ENCODE peak calls at places on chromosomes 16 and 17, in four cellular contexts. F is cardiac fibroblast, M is HFF-Myc, O is AG09309. X is an unnamed sample.

GRCh38 chr17:49362723-49363117 is 670 bp upstream of the ZNF652 start:
- DNase-seq in F (no peak), M (no peak), O (no peak), X (no peak)

GRCh38 chr16:69309316-69309715 is 1.8 kb upstream of the VPS4A start:
- DNase-seq in F (no peak), M (no peak), O (no peak), X (no peak)

GRCh38 chr17:31488982-31489294 is 97.5 kb downstream of the RAB11FIP4 start:
- DNase-seq in F (no peak), M (no peak), O (no peak), X (no peak)

GRCh38 chr16:57115504-57116182 is 23.3 kb downstream of the CPNE2 start:
- DNase-seq in F (peak), M (no peak), O (no peak), X (no peak)

GRCh38 chr16:74521691-74522090 is 85.2 kb downstream of the GLG1 start:
- DNase-seq in F (peak), M (peak), O (no peak), X (no peak)

GRCh38 chr17:37301288-37301687 is 74.5 kb upstream of the C17orf78 start:
- DNase-seq in F (peak), M (no peak), O (no peak), X (no peak)

GRCh38 chr16:66988197-66988788 is at the start of gene CES4A:
- DNase-seq in F (peak), M (no peak), O (no peak), X (peak)

GRCh38 chr17:37742762-37743611 is 1.9 kb downstream of the HNF1B start:
- DNase-seq in F (no peak), M (no peak), O (no peak), X (no peak)

GRCh38 chr17:30556374-30557332 is 79.4 kb downstream of the GOSR1 start:
- DNase-seq in F (no peak), M (no peak), O (no peak), X (no peak)

GRCh38 chr17:45857977-45858708 is 13.5 kb downstream of the SPPL2C start:
- DNase-seq in F (peak), M (no peak), O (no peak), X (no peak)

GRCh38 chr16:85528528-85529387 is 84.4 kb upstream of the GSE1 start:
- DNase-seq in F (no peak), M (no peak), O (no peak), X (peak)

GRCh38 chr17:34151081-34151480 is 104.0 kb upstream of the CCL2 start:
- DNase-seq in F (no peak), M (no peak), O (no peak), X (no peak)

GRCh38 chr17:1865252-1866037 is 35.6 kb downstream of the RPA1 start:
- DNase-seq in F (peak), M (peak), O (no peak), X (peak)

GRCh38 chr16:84155226-84155625 is 10.1 kb downstream of the DNAAF1 start:
- DNase-seq in F (no peak), M (no peak), O (no peak), X (no peak)

GRCh38 chr17:62737513-62737912 is 70.6 kb downstream of the MARCHF10 start:
- DNase-seq in F (no peak), M (no peak), O (no peak), X (peak)

GRCh38 chr17:59427425-59427921 is 96.0 kb downstream of the YPEL2 start:
- DNase-seq in F (peak), M (no peak), O (no peak), X (peak)

GRCh38 chr17:81395600-81396277 is 482 bp downstream of the BAHCC1 start:
- DNase-seq in F (no peak), M (no peak), O (no peak), X (no peak)

GRCh38 chr17:28033972-28034714 is 8.3 kb upstream of the NLK start:
- DNase-seq in F (peak), M (peak), O (peak), X (no peak)

GRCh38 chr17:19346351-19347255 is 15.9 kb downstream of the B9D1 start:
- DNase-seq in F (peak), M (peak), O (peak), X (no peak)

GRCh38 chr17:6346986-6347385 is 87.9 kb downstream of the AIPL1 start:
- DNase-seq in F (no peak), M (no peak), O (no peak), X (no peak)

GRCh38 chr17:73706858-73707257 is 62.6 kb upstream of the SDK2 start:
- DNase-seq in F (no peak), M (no peak), O (no peak), X (no peak)

GRCh38 chr16:59586331-59586730 is 852.2 kb upstream of the GOT2 start:
- DNase-seq in F (no peak), M (no peak), O (no peak), X (no peak)

GRCh38 chr17:40536731-40537171 is 28.5 kb downstream of the CCR7 start:
- DNase-seq in F (peak), M (no peak), O (no peak), X (no peak)

GRCh38 chr17:36525888-36526287 is 8.8 kb downstream of the MYO19 start:
- DNase-seq in F (no peak), M (no peak), O (no peak), X (no peak)

GRCh38 chr17:16991349-16992009 is 19.6 kb upstream of the TNFRSF13B start:
- DNase-seq in F (peak), M (no peak), O (no peak), X (peak)

GRCh38 chr16:11848842-11849241 is 2.5 kb downstream of the RSL1D1 start:
- DNase-seq in F (peak), M (no peak), O (no peak), X (no peak)

GRCh38 chr16:740459-740763 is 386 bp downstream of the CIAO3 start:
- DNase-seq in F (no peak), M (no peak), O (no peak), X (no peak)

GRCh38 chr17:44063704-44064639 is 2.5 kb downstream of the LSM12 start:
- DNase-seq in F (no peak), M (no peak), O (no peak), X (no peak)

GRCh38 chr17:83073389-83074063 is 5.9 kb upstream of the METRNL start:
- DNase-seq in F (no peak), M (no peak), O (no peak), X (no peak)

GRCh38 chr17:1029912-1030656 is 33.2 kb downstream of the TIMM22 start:
- DNase-seq in F (no peak), M (no peak), O (no peak), X (no peak)

DNA sequence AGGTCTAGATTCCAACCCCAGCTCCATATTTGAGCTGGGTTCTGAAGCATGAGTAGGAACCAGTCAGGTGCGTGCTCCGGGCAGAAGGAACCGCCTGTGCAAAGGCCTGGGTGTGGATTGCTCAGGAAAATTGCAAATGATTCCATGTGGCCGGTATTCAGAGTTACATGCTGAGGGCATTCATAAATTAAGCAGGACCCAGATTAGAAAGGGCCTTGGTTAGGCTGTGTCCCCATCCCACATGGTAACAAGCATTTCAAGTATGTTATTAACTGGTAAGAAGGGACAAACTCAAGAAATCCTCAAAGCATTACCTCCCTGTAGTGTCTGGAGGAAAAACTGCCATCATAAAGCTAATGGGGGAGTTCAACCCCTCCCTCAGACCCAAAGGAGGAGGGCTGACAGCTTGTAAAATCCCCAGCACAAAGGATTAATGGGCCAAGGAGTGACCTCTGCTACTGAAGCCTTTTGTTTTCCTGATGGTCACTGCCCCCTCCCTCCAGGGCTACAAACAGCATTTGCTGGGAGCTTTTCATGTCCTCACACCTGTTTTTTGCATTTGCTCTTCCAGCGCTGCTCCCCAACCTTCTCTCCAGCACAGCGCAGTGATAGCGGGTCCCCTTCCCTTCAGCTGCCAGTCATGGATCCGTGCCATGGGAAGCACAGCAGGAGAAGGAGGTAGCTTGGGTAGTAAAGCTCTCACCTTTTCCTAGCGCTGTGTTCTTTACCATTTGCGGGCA is 218.0 kb downstream of the C16orf95 start:
- DNase-seq in F (no peak), M (no peak), O (no peak), X (no peak)
- H3K4me3 ChIP-seq in F (no peak), M (no peak), O (no peak), X (no peak)

GRCh38 chr16:13863075-13863765 is 56.7 kb upstream of the ERCC4 start:
- DNase-seq in F (no peak), M (no peak), O (no peak), X (peak)

GRCh38 chr16:13864689-13865088 is 55.3 kb upstream of the ERCC4 start:
- DNase-seq in F (no peak), M (no peak), O (no peak), X (peak)

GRCh38 chr16:13866073-13866472 is 53.9 kb upstream of the ERCC4 start:
- DNase-seq in F (peak), M (peak), O (peak), X (peak)
- TF ChIP-seq CTCF in F (peak), M (peak), O (peak), X (peak)

DNA sequence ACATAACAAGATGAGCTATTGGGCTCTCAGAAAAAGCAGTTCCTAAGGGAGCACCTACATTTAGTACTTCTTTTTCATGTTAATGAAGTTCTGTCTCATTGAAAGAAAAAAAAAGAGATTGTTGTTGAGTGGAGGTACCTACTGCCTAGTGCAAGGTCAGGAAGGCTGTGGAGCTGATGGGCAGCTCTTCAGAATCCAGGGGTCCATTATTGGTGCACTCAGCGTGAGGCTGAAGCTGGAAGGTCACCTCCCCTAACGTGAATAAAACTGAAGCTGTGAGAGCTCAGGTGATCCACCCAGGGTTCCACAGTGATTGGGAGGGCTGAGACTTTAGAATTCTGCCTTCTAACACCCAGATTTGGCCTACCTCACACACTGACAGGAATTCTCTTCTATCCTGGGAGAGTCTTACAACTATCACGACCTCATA is 153.9 kb upstream of the TBX2 start:
- DNase-seq in F (no peak), M (no peak), O (no peak), X (no peak)
- H3K4me3 ChIP-seq in F (no peak), M (no peak), O (no peak), X (no peak)

DNA sequence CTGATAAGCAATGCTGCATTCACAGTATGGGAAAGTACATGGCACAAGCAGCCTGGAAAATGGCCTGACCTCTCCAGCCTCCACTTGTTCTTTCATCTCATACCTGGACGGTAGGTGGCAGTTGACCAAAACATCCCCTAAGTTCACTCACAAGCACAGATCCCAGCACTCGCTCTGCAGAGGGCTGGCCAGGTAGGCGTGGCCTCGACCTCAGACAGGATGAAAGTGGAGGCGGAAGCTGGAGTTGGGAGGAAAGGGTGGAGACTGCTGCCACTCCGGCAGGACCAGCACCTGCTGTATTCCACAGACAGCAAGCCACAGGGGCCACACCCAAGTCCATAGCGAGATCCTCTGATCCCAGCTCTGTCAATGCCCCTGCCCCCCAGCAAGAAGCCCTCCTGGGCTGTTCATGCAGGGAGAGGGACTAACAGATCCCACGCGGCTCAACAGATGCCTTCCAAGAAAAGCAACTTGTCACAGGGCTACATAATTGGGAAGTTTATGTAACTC is 31.3 kb downstream of the ZCCHC14 start:
- DNase-seq in F (peak), M (no peak), O (no peak), X (peak)
- TF ChIP-seq CTCF in F (peak), M (no peak), O (no peak), X (peak)

DNA sequence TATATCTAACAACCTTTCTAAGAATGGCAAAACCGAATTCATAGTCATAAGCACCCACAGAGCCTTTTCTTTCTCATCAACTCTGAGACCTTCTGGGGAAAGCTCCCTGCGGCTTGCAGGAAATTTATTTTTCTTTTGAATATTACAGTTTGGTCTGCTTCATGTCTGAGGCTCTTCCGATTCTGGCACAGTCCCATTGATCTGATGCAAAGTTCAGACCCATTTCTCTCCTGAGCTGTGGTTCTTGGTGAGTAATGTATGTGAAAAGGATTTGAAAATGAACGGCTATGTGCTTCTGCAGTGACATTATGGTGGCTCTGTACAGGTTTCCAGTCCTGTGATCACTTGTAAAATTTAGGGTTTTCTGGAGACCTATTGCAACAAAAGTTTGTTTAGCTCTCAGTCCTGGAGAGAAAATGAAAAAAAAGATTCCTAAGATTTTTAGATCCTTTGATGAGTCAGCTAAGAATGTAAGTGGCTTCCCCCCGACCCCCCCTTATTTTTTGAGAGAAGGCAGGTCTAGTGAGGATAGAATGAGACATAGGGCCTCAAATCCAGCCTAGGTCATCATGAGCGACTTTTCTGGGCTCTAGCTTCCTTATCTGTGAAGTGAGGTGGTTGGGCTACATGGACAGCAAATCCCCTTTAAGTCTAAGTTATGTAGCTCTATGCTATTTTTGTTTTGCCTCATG is 4.6 kb downstream of the GAN start:
- DNase-seq in F (peak), M (no peak), O (no peak), X (no peak)
- H3K4me3 ChIP-seq in F (no peak), M (no peak), O (no peak), X (no peak)